ENCODE peak calls at places on chromosomes 12 and 14, in five cellular contexts. P, U, X, D and E are unnamed samples.
A peak's percentile ranks its signal among the peaks of the same experiment; 100 is the strongest.

GRCh38 chr12:143964-144649 is 69.8 kb downstream of the SLC6A12 start:
- DNase-seq in U (no peak), D (peak; percentile 28), P (no peak), X (no peak), E (no peak)

GRCh38 chr12:127519766-127520165 is 747.2 kb upstream of the TMEM132C start:
- DNase-seq in X (no peak), U (no peak), P (no peak), D (no peak), E (no peak)

GRCh38 chr14:50773632-50774541 is 57.1 kb downstream of the NIN start:
- DNase-seq in D (no peak), P (peak; percentile 59), U (no peak), X (peak; percentile 68), E (no peak)

GRCh38 chr14:94612580-94613554 is 676 bp downstream of the SERPINA3 start:
- DNase-seq in D (no peak), X (no peak), U (no peak), P (peak; percentile 30), E (no peak)

GRCh38 chr14:67554341-67554740 is 21.3 kb downstream of the PLEKHH1 start:
- DNase-seq in X (no peak), U (no peak), P (no peak), D (no peak), E (no peak)

GRCh38 chr12:2016862-2017723 is 12.8 kb upstream of the DCP1B start:
- DNase-seq in D (no peak), P (no peak), U (no peak), X (no peak), E (no peak)

GRCh38 chr12:64085996-64086395 is 136.1 kb downstream of the KICS2 start:
- DNase-seq in X (no peak), P (no peak), U (no peak), D (no peak), E (no peak)

GRCh38 chr12:11888029-11888428 is 182.7 kb upstream of the BCL2L14 start:
- DNase-seq in D (no peak), X (no peak), P (peak; percentile 75), U (no peak), E (no peak)

GRCh38 chr12:96025518-96025917 is 9.9 kb downstream of the LTA4H start:
- DNase-seq in U (no peak), X (no peak), P (no peak), D (no peak), E (no peak)

GRCh38 chr12:116771651-116772050 is 33.5 kb downstream of the RNFT2 start:
- DNase-seq in D (no peak), P (peak; percentile 29), X (no peak), U (no peak), E (no peak)

GRCh38 chr12:130224613-130225012 is 62.3 kb downstream of the FZD10 start:
- DNase-seq in X (no peak), P (no peak), D (no peak), U (no peak), E (no peak)

GRCh38 chr14:105171004-105171673 is 2.6 kb upstream of the JAG2 start:
- DNase-seq in P (no peak), D (no peak), U (no peak), X (no peak), E (no peak)

GRCh38 chr12:14768823-14769405 is 34.4 kb downstream of the WBP11 start:
- DNase-seq in X (no peak), D (no peak), U (no peak), P (peak; percentile 29), E (no peak)

GRCh38 chr14:37551119-37551518 is 43.9 kb downstream of the FOXA1 start:
- DNase-seq in D (no peak), X (no peak), U (no peak), P (no peak), E (no peak)
- TF ChIP-seq CTCF in D (no peak), X (no peak), U (no peak), P (no peak), E (no peak)

GRCh38 chr14:73173092-73173735 is 36.9 kb downstream of the PSEN1 start:
- DNase-seq in D (peak; percentile 10), U (no peak), X (no peak), P (peak; percentile 9), E (peak; percentile 41)
- TF ChIP-seq CTCF in D (peak; percentile 50), U (peak; percentile 56), X (peak; percentile 26), P (peak; percentile 52), E (no peak)

GRCh38 chr14:91316761-91317160 is 72.3 kb upstream of the GPR68 start:
- DNase-seq in U (no peak), X (no peak), P (no peak), D (no peak), E (no peak)

GRCh38 chr14:91313852-91314251 is 69.3 kb upstream of the GPR68 start:
- DNase-seq in U (no peak), P (no peak), D (no peak), X (no peak), E (no peak)

GRCh38 chr14:91317381-91318313 is 73.1 kb upstream of the GPR68 start:
- DNase-seq in U (peak; percentile 87), X (peak; percentile 81), P (peak; percentile 24), D (no peak), E (no peak)

GRCh38 chr14:91313154-91313850 is 68.8 kb upstream of the GPR68 start:
- DNase-seq in X (no peak), D (no peak), U (no peak), P (no peak), E (no peak)

DNA sequence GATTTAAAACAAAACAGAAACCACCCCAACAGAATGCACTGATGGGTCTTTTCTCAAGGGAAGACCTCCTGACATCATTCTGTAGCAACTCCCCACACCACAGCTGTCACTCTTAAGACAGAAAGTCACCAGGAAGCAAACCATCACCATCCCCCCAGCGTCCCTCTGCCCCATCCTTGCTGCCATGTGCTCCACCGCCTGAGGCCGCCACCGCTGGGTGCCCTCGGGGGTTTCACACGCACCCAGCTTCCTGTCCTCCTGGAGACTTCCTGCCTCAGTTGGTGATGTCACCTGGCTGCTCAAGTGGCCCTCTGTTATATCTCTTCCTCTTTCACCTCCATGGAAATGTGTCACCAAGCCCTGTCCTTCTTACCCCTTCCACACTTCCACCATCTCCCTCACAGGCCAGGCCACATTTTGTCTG is 71.4 kb upstream of the GPR68 start:
- DNase-seq in U (no peak), P (no peak), D (no peak), X (no peak), E (peak; percentile 89)
- TF ChIP-seq CTCF in U (no peak), P (no peak), D (no peak), X (no peak), E (no peak)

GRCh38 chr14:55136868-55137785 is 8.1 kb downstream of the LGALS3 start:
- DNase-seq in X (no peak), D (no peak), U (peak; percentile 77), P (peak; percentile 33), E (no peak)
- TF ChIP-seq CTCF in X (no peak), D (no peak), U (peak; percentile 31), P (peak; percentile 6), E (no peak)

DNA sequence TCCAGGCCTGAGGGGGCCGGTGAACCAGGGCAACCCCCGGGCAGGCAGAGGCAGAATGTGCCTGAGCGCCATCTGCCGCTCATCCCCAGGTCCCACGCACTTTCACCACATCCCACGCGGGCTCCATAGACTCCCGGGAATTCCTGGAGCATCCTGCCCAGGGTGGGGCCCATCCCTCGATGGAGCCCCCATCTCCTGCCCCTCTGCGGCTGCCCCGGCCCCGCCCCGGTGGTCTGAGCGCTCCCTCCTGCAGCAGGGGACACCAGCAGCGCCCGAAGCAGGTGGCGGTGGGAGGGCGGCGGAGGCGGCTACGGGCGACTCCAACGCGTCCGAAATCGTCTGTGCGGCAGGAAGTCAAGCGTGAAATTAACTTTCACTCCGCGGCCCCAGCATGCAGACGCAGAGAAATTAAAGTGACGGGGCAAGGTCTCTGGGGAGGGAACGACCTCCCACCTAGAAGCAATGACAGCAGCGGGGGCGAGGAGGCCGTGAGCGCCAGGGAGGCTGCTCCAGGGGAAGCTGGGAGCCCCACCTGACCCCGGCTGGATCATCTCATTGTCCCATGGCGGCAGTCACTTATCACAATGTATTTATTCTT is 122.2 kb downstream of the NCOR2 start:
- DNase-seq in X (no peak), D (no peak), P (no peak), U (peak; percentile 8), E (no peak)
- TF ChIP-seq CTCF in X (no peak), D (peak; percentile 46), P (no peak), U (no peak), E (no peak)

DNA sequence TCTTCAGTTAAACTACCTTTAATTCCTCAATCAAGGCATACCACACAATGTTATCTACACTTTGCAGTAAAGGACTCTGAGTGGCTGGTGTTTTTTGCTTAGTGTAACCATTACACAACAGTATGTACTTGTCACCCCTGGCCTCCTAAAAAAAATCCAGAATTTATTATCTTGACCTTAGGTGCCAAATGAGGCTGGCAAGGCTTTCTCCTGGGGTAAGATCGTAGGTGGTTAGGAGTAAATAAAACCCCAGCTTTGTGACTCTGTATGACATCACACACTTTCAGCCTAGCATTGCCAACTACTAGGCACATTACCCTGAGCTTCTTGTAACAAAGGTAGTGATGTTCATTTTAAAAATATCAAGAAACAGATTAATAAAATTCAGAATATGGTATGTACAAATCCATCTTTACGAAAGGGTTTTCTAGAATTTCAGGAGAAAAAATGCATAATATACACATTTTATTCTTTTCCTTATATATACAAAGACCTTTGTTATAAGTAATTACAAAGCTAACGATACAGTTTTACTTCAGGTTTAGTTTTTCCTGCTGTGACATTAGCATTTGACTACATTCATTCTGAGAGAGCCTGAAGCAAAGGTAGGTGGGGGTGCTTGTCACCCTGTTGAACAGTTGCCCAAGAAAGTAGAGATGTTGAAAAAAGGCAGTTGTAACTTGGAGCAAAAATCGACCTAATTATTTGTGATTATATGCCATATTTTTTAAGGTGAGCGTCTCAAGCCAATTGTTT is 13.5 kb downstream of the TCL1A start:
- DNase-seq in D (no peak), P (no peak), U (no peak), X (no peak), E (no peak)
- TF ChIP-seq CTCF in D (no peak), P (no peak), U (no peak), X (no peak), E (no peak)

GRCh38 chr12:87866602-87867292 is 162.5 kb downstream of the C12orf50 start:
- DNase-seq in X (no peak), P (peak; percentile 8), U (no peak), D (no peak), E (peak; percentile 2)
- TF ChIP-seq CTCF in X (no peak), P (peak; percentile 77), U (no peak), D (peak; percentile 46), E (peak; percentile 20)